ENCODE peak calls at places on chromosome 3, in five cellular contexts. One of them, this sample, is unnamed. For H3K79me1, the result is how much of the 10 kb centered on the place peaks cover.

GRCh38 chr3:119219069-119219468 is 21.6 kb downstream of the B4GALT4 start:
- DNase-seq in H1: no peak
- DNase-seq in IMR-90: no peak
- DNase-seq in neuronal stem cell: no peak
- DNase-seq in mesenchymal stem cell: no peak
- DNase-seq in this sample: no peak

GRCh38 chr3:31710123-31710841 is 177.6 kb downstream of the STT3B start:
- DNase-seq in IMR-90: peak
- DNase-seq in neuronal stem cell: no peak
- DNase-seq in mesenchymal stem cell: peak
- DNase-seq in H1: no peak
- DNase-seq in this sample: peak

GRCh38 chr3:184414418-184415228 is 34.8 kb downstream of the CHRD start:
- DNase-seq in neuronal stem cell: no peak
- DNase-seq in IMR-90: no peak
- DNase-seq in H1: no peak
- DNase-seq in mesenchymal stem cell: no peak
- DNase-seq in this sample: no peak

GRCh38 chr3:138593488-138594149 is 441 bp downstream of the CEP70 start:
- DNase-seq in H1: no peak
- DNase-seq in neuronal stem cell: no peak
- DNase-seq in mesenchymal stem cell: no peak
- DNase-seq in IMR-90: peak
- DNase-seq in this sample: peak

GRCh38 chr3:112127522-112128494 is 5.2 kb downstream of the GCSAM start:
- DNase-seq in neuronal stem cell: no peak
- DNase-seq in H1: no peak
- DNase-seq in mesenchymal stem cell: no peak
- DNase-seq in IMR-90: no peak
- DNase-seq in this sample: peak

GRCh38 chr3:193943200-193943599 is 192.7 kb upstream of the HES1 start:
- DNase-seq in IMR-90: no peak
- DNase-seq in mesenchymal stem cell: no peak
- DNase-seq in neuronal stem cell: no peak
- DNase-seq in H1: no peak
- DNase-seq in this sample: peak

GRCh38 chr3:180119567-180119966 is 82.8 kb upstream of the PEX5L start:
- DNase-seq in neuronal stem cell: no peak
- DNase-seq in H1: no peak
- DNase-seq in mesenchymal stem cell: no peak
- DNase-seq in IMR-90: no peak
- DNase-seq in this sample: no peak

GRCh38 chr3:153293222-153293621 is 131.2 kb downstream of the RAP2B start:
- DNase-seq in IMR-90: peak
- DNase-seq in H1: no peak
- DNase-seq in mesenchymal stem cell: peak
- DNase-seq in neuronal stem cell: no peak
- DNase-seq in this sample: no peak

GRCh38 chr3:15325228-15325627 is 7.2 kb downstream of the SH3BP5 start:
- DNase-seq in IMR-90: peak
- DNase-seq in mesenchymal stem cell: peak
- DNase-seq in neuronal stem cell: no peak
- DNase-seq in H1: peak
- DNase-seq in this sample: peak

GRCh38 chr3:151962371-151962770 is 88.9 kb downstream of the SUCNR1 start:
- DNase-seq in H1: no peak
- DNase-seq in IMR-90: no peak
- DNase-seq in mesenchymal stem cell: no peak
- DNase-seq in neuronal stem cell: no peak
- DNase-seq in this sample: no peak

GRCh38 chr3:193040836-193041672 is 123.4 kb upstream of the MB21D2 start:
- DNase-seq in H1: no peak
- DNase-seq in IMR-90: peak
- DNase-seq in mesenchymal stem cell: peak
- DNase-seq in neuronal stem cell: peak
- DNase-seq in this sample: peak

GRCh38 chr3:20047940-20048339 is 7.7 kb downstream of the KAT2B start:
- DNase-seq in neuronal stem cell: no peak
- DNase-seq in H1: no peak
- DNase-seq in IMR-90: no peak
- DNase-seq in mesenchymal stem cell: no peak
- DNase-seq in this sample: no peak

GRCh38 chr3:13133011-13133410 is 59.8 kb upstream of the IQSEC1 start:
- DNase-seq in mesenchymal stem cell: no peak
- DNase-seq in neuronal stem cell: no peak
- DNase-seq in IMR-90: no peak
- DNase-seq in H1: no peak
- DNase-seq in this sample: no peak

GRCh38 chr3:54376440-54376839 is 254.1 kb downstream of the CACNA2D3 start:
- DNase-seq in IMR-90: no peak
- DNase-seq in H1: no peak
- DNase-seq in neuronal stem cell: no peak
- DNase-seq in mesenchymal stem cell: no peak
- DNase-seq in this sample: no peak

GRCh38 chr3:173770796-173771573 is 373.4 kb downstream of the NLGN1 start:
- DNase-seq in H1: no peak
- DNase-seq in mesenchymal stem cell: no peak
- DNase-seq in neuronal stem cell: peak
- DNase-seq in IMR-90: peak
- DNase-seq in this sample: no peak

GRCh38 chr3:32822609-32823498 is 5.1 kb downstream of the TRIM71 start:
- DNase-seq in IMR-90: no peak
- DNase-seq in neuronal stem cell: no peak
- DNase-seq in mesenchymal stem cell: no peak
- DNase-seq in H1: no peak
- DNase-seq in this sample: no peak

GRCh38 chr3:151075869-151076573 is 9.4 kb upstream of the MED12L start:
- DNase-seq in H1: no peak
- DNase-seq in neuronal stem cell: no peak
- DNase-seq in mesenchymal stem cell: no peak
- DNase-seq in IMR-90: no peak
- DNase-seq in this sample: no peak

GRCh38 chr3:40143283-40144090 is 166.0 kb upstream of the EIF1B start:
- DNase-seq in IMR-90: no peak
- DNase-seq in neuronal stem cell: no peak
- DNase-seq in H1: no peak
- DNase-seq in mesenchymal stem cell: no peak
- DNase-seq in this sample: no peak

GRCh38 chr3:151765685-151766084 is 32.0 kb downstream of the AADACL2 start:
- DNase-seq in H1: no peak
- DNase-seq in mesenchymal stem cell: no peak
- DNase-seq in IMR-90: no peak
- DNase-seq in neuronal stem cell: no peak
- DNase-seq in this sample: no peak

GRCh38 chr3:86733257-86733656 is 257.7 kb downstream of the VGLL3 start:
- DNase-seq in mesenchymal stem cell: no peak
- DNase-seq in neuronal stem cell: no peak
- DNase-seq in IMR-90: no peak
- DNase-seq in H1: no peak
- DNase-seq in this sample: no peak

GRCh38 chr3:15512173-15512572 is 9.3 kb downstream of the COLQ start:
- DNase-seq in IMR-90: peak
- DNase-seq in neuronal stem cell: no peak
- DNase-seq in H1: no peak
- DNase-seq in mesenchymal stem cell: peak
- DNase-seq in this sample: no peak

GRCh38 chr3:105868450-105868744 is 415 bp downstream of the CBLB start:
- DNase-seq in mesenchymal stem cell: peak
- DNase-seq in H1: no peak
- DNase-seq in neuronal stem cell: peak
- DNase-seq in IMR-90: peak
- DNase-seq in this sample: peak

GRCh38 chr3:105869531-105869833 is 670 bp upstream of the CBLB start:
- DNase-seq in mesenchymal stem cell: no peak
- DNase-seq in IMR-90: no peak
- DNase-seq in H1: no peak
- DNase-seq in neuronal stem cell: no peak
- DNase-seq in this sample: no peak

GRCh38 chr3:105868745-105869530 is at the start of gene CBLB:
- DNase-seq in mesenchymal stem cell: peak
- DNase-seq in H1: peak
- DNase-seq in neuronal stem cell: peak
- DNase-seq in IMR-90: peak
- DNase-seq in this sample: peak

GRCh38 chr3:105866656-105867653 is 1.9 kb downstream of the CBLB start:
- DNase-seq in mesenchymal stem cell: peak
- DNase-seq in neuronal stem cell: no peak
- DNase-seq in IMR-90: peak
- DNase-seq in H1: no peak
- DNase-seq in this sample: no peak

GRCh38 chr3:105867690-105868449 is 942 bp downstream of the CBLB start:
- DNase-seq in mesenchymal stem cell: no peak
- DNase-seq in neuronal stem cell: no peak
- DNase-seq in IMR-90: no peak
- DNase-seq in H1: no peak
- DNase-seq in this sample: no peak
- H2BK5ac ChIP-seq in mesenchymal stem cell: no peak
- H2BK5ac ChIP-seq in neuronal stem cell: peak
- H2BK5ac ChIP-seq in IMR-90: peak
- H2BK5ac ChIP-seq in H1: no peak
- H2BK5ac ChIP-seq in this sample: no peak

GRCh38 chr3:66406186-66406585 is 94.6 kb downstream of the LRIG1 start:
- DNase-seq in IMR-90: no peak
- DNase-seq in H1: no peak
- DNase-seq in neuronal stem cell: no peak
- DNase-seq in mesenchymal stem cell: no peak
- DNase-seq in this sample: no peak
- H3K79me1 ChIP-seq in IMR-90: under half
- H3K79me1 ChIP-seq in H1: under half
- H3K79me1 ChIP-seq in neuronal stem cell: under half
- H3K79me1 ChIP-seq in mesenchymal stem cell: half or more
- H3K79me1 ChIP-seq in this sample: under half

GRCh38 chr3:64030741-64031140 is 7.4 kb upstream of the PSMD6 start:
- DNase-seq in mesenchymal stem cell: peak
- DNase-seq in IMR-90: peak
- DNase-seq in neuronal stem cell: peak
- DNase-seq in H1: peak
- DNase-seq in this sample: peak
- H3K4me3 ChIP-seq in mesenchymal stem cell: no peak
- H3K4me3 ChIP-seq in IMR-90: peak
- H3K4me3 ChIP-seq in neuronal stem cell: peak
- H3K4me3 ChIP-seq in H1: no peak
- H3K4me3 ChIP-seq in this sample: no peak

GRCh38 chr3:129611446-129611800 is 4.9 kb upstream of the PLXND1 start:
- DNase-seq in IMR-90: no peak
- DNase-seq in H1: no peak
- DNase-seq in mesenchymal stem cell: no peak
- DNase-seq in neuronal stem cell: no peak
- DNase-seq in this sample: no peak

GRCh38 chr3:129608087-129608935 is 1.8 kb upstream of the PLXND1 start:
- DNase-seq in mesenchymal stem cell: peak
- DNase-seq in H1: no peak
- DNase-seq in neuronal stem cell: no peak
- DNase-seq in IMR-90: peak
- DNase-seq in this sample: peak

GRCh38 chr3:129608936-129609590 is 2.6 kb upstream of the PLXND1 start:
- DNase-seq in IMR-90: no peak
- DNase-seq in mesenchymal stem cell: no peak
- DNase-seq in H1: no peak
- DNase-seq in neuronal stem cell: no peak
- DNase-seq in this sample: no peak

GRCh38 chr3:129610276-129610675 is 3.8 kb upstream of the PLXND1 start:
- DNase-seq in IMR-90: no peak
- DNase-seq in mesenchymal stem cell: no peak
- DNase-seq in H1: no peak
- DNase-seq in neuronal stem cell: no peak
- DNase-seq in this sample: no peak

GRCh38 chr3:129609591-129610169 is 3.2 kb upstream of the PLXND1 start:
- DNase-seq in H1: no peak
- DNase-seq in neuronal stem cell: no peak
- DNase-seq in mesenchymal stem cell: no peak
- DNase-seq in IMR-90: peak
- DNase-seq in this sample: no peak
- H2BK5ac ChIP-seq in H1: no peak
- H2BK5ac ChIP-seq in neuronal stem cell: no peak
- H2BK5ac ChIP-seq in mesenchymal stem cell: no peak
- H2BK5ac ChIP-seq in IMR-90: peak
- H2BK5ac ChIP-seq in this sample: peak

GRCh38 chr3:134375542-134376384 is 1.5 kb upstream of the AMOTL2 start:
- DNase-seq in neuronal stem cell: no peak
- DNase-seq in IMR-90: no peak
- DNase-seq in mesenchymal stem cell: no peak
- DNase-seq in H1: no peak
- DNase-seq in this sample: no peak

GRCh38 chr3:134373942-134374790 is at the start of gene AMOTL2:
- DNase-seq in IMR-90: peak
- DNase-seq in H1: peak
- DNase-seq in neuronal stem cell: peak
- DNase-seq in mesenchymal stem cell: peak
- DNase-seq in this sample: peak

GRCh38 chr3:134373278-134373941 is 837 bp downstream of the AMOTL2 start:
- DNase-seq in H1: peak
- DNase-seq in IMR-90: peak
- DNase-seq in neuronal stem cell: peak
- DNase-seq in mesenchymal stem cell: peak
- DNase-seq in this sample: peak

GRCh38 chr3:134376385-134376765 is 2.1 kb upstream of the AMOTL2 start:
- DNase-seq in mesenchymal stem cell: no peak
- DNase-seq in IMR-90: no peak
- DNase-seq in H1: no peak
- DNase-seq in neuronal stem cell: no peak
- DNase-seq in this sample: no peak

GRCh38 chr3:134374791-134375541 is 719 bp upstream of the AMOTL2 start:
- DNase-seq in IMR-90: no peak
- DNase-seq in neuronal stem cell: no peak
- DNase-seq in mesenchymal stem cell: peak
- DNase-seq in H1: peak
- DNase-seq in this sample: peak
- H3K79me1 ChIP-seq in IMR-90: under half
- H3K79me1 ChIP-seq in neuronal stem cell: under half
- H3K79me1 ChIP-seq in mesenchymal stem cell: under half
- H3K79me1 ChIP-seq in H1: under half
- H3K79me1 ChIP-seq in this sample: under half

GRCh38 chr3:71684752-71685151 is 40.5 kb downstream of the EIF4E3 start:
- DNase-seq in mesenchymal stem cell: peak
- DNase-seq in H1: no peak
- DNase-seq in neuronal stem cell: no peak
- DNase-seq in IMR-90: peak
- DNase-seq in this sample: peak

GRCh38 chr3:71681224-71681668 is 44.0 kb downstream of the EIF4E3 start:
- DNase-seq in IMR-90: peak
- DNase-seq in mesenchymal stem cell: peak
- DNase-seq in neuronal stem cell: peak
- DNase-seq in H1: no peak
- DNase-seq in this sample: peak

GRCh38 chr3:71684046-71684730 is 41.0 kb downstream of the EIF4E3 start:
- DNase-seq in IMR-90: no peak
- DNase-seq in H1: no peak
- DNase-seq in mesenchymal stem cell: no peak
- DNase-seq in neuronal stem cell: no peak
- DNase-seq in this sample: no peak

GRCh38 chr3:71685686-71686085 is 39.5 kb downstream of the EIF4E3 start:
- DNase-seq in neuronal stem cell: no peak
- DNase-seq in mesenchymal stem cell: no peak
- DNase-seq in H1: no peak
- DNase-seq in IMR-90: no peak
- DNase-seq in this sample: no peak

GRCh38 chr3:71680588-71680987 is 44.6 kb downstream of the EIF4E3 start:
- DNase-seq in H1: no peak
- DNase-seq in IMR-90: peak
- DNase-seq in mesenchymal stem cell: peak
- DNase-seq in neuronal stem cell: no peak
- DNase-seq in this sample: no peak
- H3K4me3 ChIP-seq in H1: no peak
- H3K4me3 ChIP-seq in IMR-90: no peak
- H3K4me3 ChIP-seq in mesenchymal stem cell: no peak
- H3K4me3 ChIP-seq in neuronal stem cell: no peak
- H3K4me3 ChIP-seq in this sample: no peak